ENCODE peak calls at places on chromosomes 13 and 19, in eight cellular contexts. One of them, this sample, is unnamed.

GRCh38 chr13:51738226-51738905 is 65.6 kb downstream of the DHRS12 start:
- DNase-seq in hepatocyte: no peak
- DNase-seq in bronchial epithelial cell: no peak
- DNase-seq in heart left ventricle: no peak
- DNase-seq in IMR-90: no peak
- DNase-seq in tibial nerve: no peak
- DNase-seq in AG10803: no peak
- DNase-seq in thyroid gland: no peak
- DNase-seq in this sample: no peak

GRCh38 chr13:85619321-85619720 is 179.9 kb downstream of the SLITRK6 start:
- DNase-seq in hepatocyte: no peak
- DNase-seq in bronchial epithelial cell: no peak
- DNase-seq in heart left ventricle: no peak
- DNase-seq in IMR-90: no peak
- DNase-seq in tibial nerve: no peak
- DNase-seq in AG10803: no peak
- DNase-seq in thyroid gland: no peak
- DNase-seq in this sample: no peak

GRCh38 chr13:114025432-114026127 is 51.7 kb upstream of the C13orf46 start:
- DNase-seq in hepatocyte: no peak
- DNase-seq in bronchial epithelial cell: no peak
- DNase-seq in heart left ventricle: peak; percentile 43
- DNase-seq in IMR-90: peak; percentile 78
- DNase-seq in tibial nerve: no peak
- DNase-seq in AG10803: peak; percentile 75
- DNase-seq in thyroid gland: no peak
- DNase-seq in this sample: peak; percentile 39

GRCh38 chr13:39347926-39348901 is 254.8 kb downstream of the LHFPL6 start:
- DNase-seq in hepatocyte: peak; percentile 6
- DNase-seq in bronchial epithelial cell: no peak
- DNase-seq in heart left ventricle: peak; percentile 86
- DNase-seq in IMR-90: no peak
- DNase-seq in tibial nerve: no peak
- DNase-seq in AG10803: no peak
- DNase-seq in thyroid gland: peak; percentile 2
- DNase-seq in this sample: no peak

GRCh38 chr19:40229484-40229883 is 3.0 kb upstream of the CCNP start:
- DNase-seq in hepatocyte: no peak
- DNase-seq in bronchial epithelial cell: peak; percentile 54
- DNase-seq in heart left ventricle: no peak
- DNase-seq in IMR-90: peak; percentile 59
- DNase-seq in tibial nerve: no peak
- DNase-seq in AG10803: peak; percentile 12
- DNase-seq in thyroid gland: no peak
- DNase-seq in this sample: no peak

GRCh38 chr13:45847554-45848224 is 3.9 kb downstream of the SIAH3 start:
- DNase-seq in hepatocyte: peak; percentile 16
- DNase-seq in bronchial epithelial cell: no peak
- DNase-seq in heart left ventricle: no peak
- DNase-seq in IMR-90: no peak
- DNase-seq in tibial nerve: no peak
- DNase-seq in AG10803: no peak
- DNase-seq in thyroid gland: peak; percentile 94
- DNase-seq in this sample: no peak

GRCh38 chr19:51207747-51208146 is 17.1 kb upstream of the CD33 start:
- DNase-seq in hepatocyte: no peak
- DNase-seq in bronchial epithelial cell: no peak
- DNase-seq in heart left ventricle: no peak
- DNase-seq in IMR-90: no peak
- DNase-seq in tibial nerve: no peak
- DNase-seq in AG10803: no peak
- DNase-seq in thyroid gland: no peak
- DNase-seq in this sample: no peak

GRCh38 chr13:109809216-109809890 is 23.0 kb upstream of the IRS2 start:
- DNase-seq in hepatocyte: no peak
- DNase-seq in bronchial epithelial cell: no peak
- DNase-seq in heart left ventricle: no peak
- DNase-seq in IMR-90: peak; percentile 27
- DNase-seq in tibial nerve: no peak
- DNase-seq in AG10803: peak; percentile 22
- DNase-seq in thyroid gland: no peak
- DNase-seq in this sample: no peak

GRCh38 chr13:112953591-112954487 is 15.2 kb upstream of the MCF2L start:
- DNase-seq in hepatocyte: no peak
- DNase-seq in bronchial epithelial cell: no peak
- DNase-seq in heart left ventricle: no peak
- DNase-seq in IMR-90: no peak
- DNase-seq in tibial nerve: no peak
- DNase-seq in AG10803: no peak
- DNase-seq in thyroid gland: peak; percentile 44
- DNase-seq in this sample: no peak

GRCh38 chr19:41302624-41303351 is 7.2 kb upstream of the CCDC97 start:
- DNase-seq in hepatocyte: no peak
- DNase-seq in bronchial epithelial cell: no peak
- DNase-seq in heart left ventricle: no peak
- DNase-seq in IMR-90: no peak
- DNase-seq in tibial nerve: no peak
- DNase-seq in AG10803: no peak
- DNase-seq in thyroid gland: peak; percentile 21
- DNase-seq in this sample: peak; percentile 59

GRCh38 chr13:41668130-41668757 is 210.9 kb downstream of the RGCC start:
- DNase-seq in hepatocyte: peak; percentile 88
- DNase-seq in bronchial epithelial cell: peak; percentile 88
- DNase-seq in heart left ventricle: peak; percentile 46
- DNase-seq in IMR-90: peak; percentile 95
- DNase-seq in tibial nerve: no peak
- DNase-seq in AG10803: peak; percentile 95
- DNase-seq in thyroid gland: peak; percentile 55
- DNase-seq in this sample: peak; percentile 64

GRCh38 chr19:34173145-34173956 is 1.0 kb downstream of the LSM14A start:
- DNase-seq in hepatocyte: peak; percentile 64
- DNase-seq in bronchial epithelial cell: peak; percentile 65
- DNase-seq in heart left ventricle: peak; percentile 44
- DNase-seq in IMR-90: peak; percentile 27
- DNase-seq in tibial nerve: peak; percentile 19
- DNase-seq in AG10803: peak; percentile 64
- DNase-seq in thyroid gland: peak; percentile 80
- DNase-seq in this sample: no peak

GRCh38 chr13:98188544-98189166 is 11.6 kb upstream of the RNF113B start:
- DNase-seq in hepatocyte: no peak
- DNase-seq in bronchial epithelial cell: no peak
- DNase-seq in heart left ventricle: peak; percentile 26
- DNase-seq in IMR-90: no peak
- DNase-seq in tibial nerve: no peak
- DNase-seq in AG10803: no peak
- DNase-seq in thyroid gland: peak; percentile 38
- DNase-seq in this sample: no peak

GRCh38 chr13:113567681-113568080 is 16.9 kb upstream of the TFDP1 start:
- DNase-seq in hepatocyte: no peak
- DNase-seq in bronchial epithelial cell: no peak
- DNase-seq in heart left ventricle: no peak
- DNase-seq in IMR-90: no peak
- DNase-seq in tibial nerve: no peak
- DNase-seq in AG10803: no peak
- DNase-seq in thyroid gland: no peak
- DNase-seq in this sample: no peak

GRCh38 chr13:52850396-52851152 is 2.1 kb upstream of the PCDH8 start:
- DNase-seq in hepatocyte: peak; percentile 91
- DNase-seq in bronchial epithelial cell: peak; percentile 21
- DNase-seq in heart left ventricle: peak; percentile 76
- DNase-seq in IMR-90: peak; percentile 7
- DNase-seq in tibial nerve: peak; percentile 47
- DNase-seq in AG10803: peak; percentile 48
- DNase-seq in thyroid gland: peak; percentile 87
- DNase-seq in this sample: no peak

GRCh38 chr19:4371898-4372629 is 28.3 kb downstream of the SH3GL1 start:
- DNase-seq in hepatocyte: no peak
- DNase-seq in bronchial epithelial cell: no peak
- DNase-seq in heart left ventricle: no peak
- DNase-seq in IMR-90: no peak
- DNase-seq in tibial nerve: no peak
- DNase-seq in AG10803: no peak
- DNase-seq in thyroid gland: no peak
- DNase-seq in this sample: no peak

GRCh38 chr13:81929988-81930387 is 1589.1 kb upstream of the SPRY2 start:
- DNase-seq in hepatocyte: peak; percentile 51
- DNase-seq in bronchial epithelial cell: peak; percentile 31
- DNase-seq in heart left ventricle: no peak
- DNase-seq in IMR-90: no peak
- DNase-seq in tibial nerve: no peak
- DNase-seq in AG10803: no peak
- DNase-seq in thyroid gland: no peak
- DNase-seq in this sample: no peak

GRCh38 chr13:23506071-23506820 is 64.0 kb upstream of the TNFRSF19 start:
- DNase-seq in hepatocyte: no peak
- DNase-seq in bronchial epithelial cell: no peak
- DNase-seq in heart left ventricle: peak; percentile 37
- DNase-seq in IMR-90: peak; percentile 39
- DNase-seq in tibial nerve: no peak
- DNase-seq in AG10803: peak; percentile 80
- DNase-seq in thyroid gland: no peak
- DNase-seq in this sample: no peak

DNA sequence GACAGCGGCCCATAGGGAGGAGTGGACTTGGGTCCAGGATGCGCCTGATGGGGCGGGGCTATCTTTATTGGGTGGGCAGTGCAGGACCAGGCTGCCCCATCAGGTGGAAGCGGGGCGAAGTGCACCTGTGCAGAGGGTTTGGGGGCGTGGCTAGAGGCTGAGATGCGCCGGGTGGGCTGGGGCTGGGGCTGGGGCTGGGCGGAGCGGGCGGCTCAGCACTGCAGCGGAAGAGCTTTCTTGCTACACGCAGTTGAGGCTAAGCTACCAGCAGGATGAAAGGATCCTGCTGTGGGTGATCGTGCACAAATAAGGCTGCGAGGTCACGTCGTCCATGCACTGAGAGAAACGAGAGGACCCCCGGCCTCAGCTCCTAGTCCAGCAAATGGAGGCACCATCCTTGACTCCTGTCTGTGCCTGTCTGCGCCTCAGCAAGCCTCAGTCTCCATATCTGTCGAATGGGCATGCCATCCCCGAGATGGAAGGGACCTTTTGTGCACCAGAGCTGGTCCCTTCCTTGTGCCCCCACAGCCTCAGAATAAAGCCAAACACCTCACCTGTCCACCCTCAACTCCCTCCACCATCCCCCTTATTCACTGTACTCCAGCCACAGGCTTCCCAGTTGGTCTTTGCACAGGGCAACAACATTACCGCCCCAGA is 20.9 kb upstream of the HOMER3 start:
- DNase-seq in hepatocyte: peak; percentile 46
- DNase-seq in bronchial epithelial cell: no peak
- DNase-seq in heart left ventricle: no peak
- DNase-seq in IMR-90: no peak
- DNase-seq in tibial nerve: no peak
- DNase-seq in AG10803: no peak
- DNase-seq in thyroid gland: no peak
- DNase-seq in this sample: no peak
- H3K4me3 ChIP-seq in hepatocyte: no peak overlapping the region
- H3K4me3 ChIP-seq in bronchial epithelial cell: no peak overlapping the region
- H3K4me3 ChIP-seq in heart left ventricle: no peak overlapping the region
- H3K4me3 ChIP-seq in IMR-90: no peak overlapping the region
- H3K4me3 ChIP-seq in tibial nerve: no peak overlapping the region
- H3K4me3 ChIP-seq in AG10803: no peak overlapping the region
- H3K4me3 ChIP-seq in thyroid gland: no peak overlapping the region
- H3K4me3 ChIP-seq in this sample: no peak overlapping the region

DNA sequence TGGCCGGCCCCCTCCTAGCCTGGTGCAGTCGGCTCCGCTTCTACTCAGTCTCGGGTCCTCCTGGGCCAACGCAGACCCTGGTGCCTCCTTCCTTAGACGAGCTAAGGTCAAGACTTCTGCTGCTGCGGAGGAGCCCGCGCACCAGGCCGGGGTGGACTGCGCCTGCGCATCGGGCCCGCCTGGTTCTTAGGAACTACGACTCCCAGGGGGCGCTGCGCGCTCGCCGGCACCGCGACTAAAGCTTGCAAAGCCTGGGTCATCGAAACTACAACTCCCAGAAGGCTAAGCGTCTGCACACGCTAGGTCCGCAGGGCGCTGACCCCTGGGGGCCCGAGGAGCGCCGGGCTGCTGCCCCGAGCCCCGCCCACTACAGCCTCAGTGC is at the start of gene ZNF835:
- DNase-seq in hepatocyte: no peak
- DNase-seq in bronchial epithelial cell: peak; percentile 18
- DNase-seq in heart left ventricle: peak; percentile 97
- DNase-seq in IMR-90: no peak
- DNase-seq in tibial nerve: peak; percentile 81
- DNase-seq in AG10803: no peak
- DNase-seq in thyroid gland: peak; percentile 93
- DNase-seq in this sample: no peak
- TF ChIP-seq CTCF in hepatocyte: no peak
- TF ChIP-seq CTCF in bronchial epithelial cell: no peak
- TF ChIP-seq CTCF in heart left ventricle: peak; percentile 45
- TF ChIP-seq CTCF in IMR-90: no peak
- TF ChIP-seq CTCF in tibial nerve: peak; percentile 18
- TF ChIP-seq CTCF in AG10803: no peak
- TF ChIP-seq CTCF in thyroid gland: peak; percentile 11
- TF ChIP-seq CTCF in this sample: no peak

GRCh38 chr19:32396046-32396652 is 9.4 kb upstream of the DPY19L3 start:
- DNase-seq in hepatocyte: no peak
- DNase-seq in bronchial epithelial cell: no peak
- DNase-seq in heart left ventricle: no peak
- DNase-seq in IMR-90: no peak
- DNase-seq in tibial nerve: no peak
- DNase-seq in AG10803: peak; percentile 67
- DNase-seq in thyroid gland: no peak
- DNase-seq in this sample: no peak
- H3K4me3 ChIP-seq in hepatocyte: no peak overlapping the region
- H3K4me3 ChIP-seq in bronchial epithelial cell: no peak overlapping the region
- H3K4me3 ChIP-seq in heart left ventricle: no peak overlapping the region
- H3K4me3 ChIP-seq in IMR-90: no peak overlapping the region
- H3K4me3 ChIP-seq in tibial nerve: no peak overlapping the region
- H3K4me3 ChIP-seq in AG10803: no peak overlapping the region
- H3K4me3 ChIP-seq in thyroid gland: no peak overlapping the region
- H3K4me3 ChIP-seq in this sample: no peak overlapping the region

GRCh38 chr13:30863796-30864195 is 42.3 kb upstream of the MEDAG start:
- DNase-seq in hepatocyte: no peak
- DNase-seq in bronchial epithelial cell: no peak
- DNase-seq in heart left ventricle: no peak
- DNase-seq in IMR-90: no peak
- DNase-seq in tibial nerve: no peak
- DNase-seq in AG10803: no peak
- DNase-seq in thyroid gland: no peak
- DNase-seq in this sample: no peak

GRCh38 chr13:30863231-30863630 is 42.8 kb upstream of the MEDAG start:
- DNase-seq in hepatocyte: no peak
- DNase-seq in bronchial epithelial cell: no peak
- DNase-seq in heart left ventricle: no peak
- DNase-seq in IMR-90: no peak
- DNase-seq in tibial nerve: no peak
- DNase-seq in AG10803: no peak
- DNase-seq in thyroid gland: no peak
- DNase-seq in this sample: no peak

GRCh38 chr13:30866692-30867669 is 39.1 kb upstream of the MEDAG start:
- DNase-seq in hepatocyte: no peak
- DNase-seq in bronchial epithelial cell: no peak
- DNase-seq in heart left ventricle: no peak
- DNase-seq in IMR-90: no peak
- DNase-seq in tibial nerve: no peak
- DNase-seq in AG10803: no peak
- DNase-seq in thyroid gland: no peak
- DNase-seq in this sample: no peak

GRCh38 chr13:30864352-30865130 is 41.5 kb upstream of the MEDAG start:
- DNase-seq in hepatocyte: peak; percentile 55
- DNase-seq in bronchial epithelial cell: peak; percentile 41
- DNase-seq in heart left ventricle: no peak
- DNase-seq in IMR-90: peak; percentile 98
- DNase-seq in tibial nerve: no peak
- DNase-seq in AG10803: peak; percentile 94
- DNase-seq in thyroid gland: peak; percentile 18
- DNase-seq in this sample: no peak

GRCh38 chr13:30865131-30866009 is 40.7 kb upstream of the MEDAG start:
- DNase-seq in hepatocyte: peak; percentile 94
- DNase-seq in bronchial epithelial cell: peak; percentile 88
- DNase-seq in heart left ventricle: peak; percentile 82
- DNase-seq in IMR-90: peak; percentile 96
- DNase-seq in tibial nerve: peak; percentile 52
- DNase-seq in AG10803: peak; percentile 94
- DNase-seq in thyroid gland: peak; percentile 84
- DNase-seq in this sample: peak; percentile 39
- TF ChIP-seq CTCF in hepatocyte: peak; percentile 99
- TF ChIP-seq CTCF in bronchial epithelial cell: peak; percentile 91
- TF ChIP-seq CTCF in heart left ventricle: peak; percentile 95
- TF ChIP-seq CTCF in IMR-90: peak; percentile 90
- TF ChIP-seq CTCF in tibial nerve: peak; percentile 85
- TF ChIP-seq CTCF in AG10803: peak; percentile 95
- TF ChIP-seq CTCF in thyroid gland: peak; percentile 61
- TF ChIP-seq CTCF in this sample: peak; percentile 94